ENCODE peak calls at places on chromosomes 2 and 18, in nine cellular contexts. L is neural crest cell, B is WTC11, D is B cell, P is prostate gland, H is psoas muscle, M is IMR-90, V is A549, J is K562. K is an unnamed sample.

GRCh38 chr2:46493241-46493970 is 14.0 kb downstream of the TMEM247 start:
- DNase-seq in L (no peak), B (no peak), D (no peak), P (no peak), H (no peak), M (peak), V (peak), J (no peak), K (no peak)

GRCh38 chr2:177211148-177211547 is 1.4 kb upstream of the HNRNPA3 start:
- DNase-seq in L (no peak), B (no peak), D (no peak), P (no peak), H (no peak), M (no peak), V (no peak), J (no peak), K (no peak)

GRCh38 chr18:58097127-58097906 is 53.3 kb downstream of the NEDD4L start:
- DNase-seq in L (no peak), B (no peak), D (no peak), P (no peak), H (no peak), M (peak), V (no peak), J (no peak), K (no peak)

GRCh38 chr2:97747285-97747684 is 33.9 kb downstream of the ZAP70 start:
- DNase-seq in L (no peak), B (no peak), D (no peak), P (no peak), H (no peak), M (no peak), V (no peak), J (no peak), K (no peak)

GRCh38 chr2:190477563-190478454 is 56.7 kb downstream of the NEMP2 start:
- DNase-seq in L (no peak), B (no peak), D (no peak), P (peak), H (no peak), M (peak), V (no peak), J (peak), K (no peak)

GRCh38 chr2:144323946-144324345 is 196.0 kb downstream of the ZEB2 start:
- DNase-seq in L (no peak), B (no peak), D (no peak), P (no peak), H (no peak), M (no peak), V (no peak), J (no peak), K (no peak)

GRCh38 chr2:28956415-28956826 is 24.7 kb upstream of the TOGARAM2 start:
- DNase-seq in L (peak), B (peak), D (peak), P (no peak), H (no peak), M (no peak), V (no peak), J (peak), K (peak)

GRCh38 chr2:197116306-197116879 is 189.9 kb upstream of the PGAP1 start:
- DNase-seq in L (no peak), B (no peak), D (no peak), P (no peak), H (no peak), M (no peak), V (no peak), J (no peak), K (no peak)

GRCh38 chr2:206217162-206217561 is 57.3 kb upstream of the ZDBF2 start:
- DNase-seq in L (peak), B (no peak), D (no peak), P (no peak), H (no peak), M (no peak), V (no peak), J (no peak), K (peak)

GRCh38 chr18:71398530-71398929 is 1109.7 kb downstream of the SOCS6 start:
- DNase-seq in L (peak), B (no peak), D (no peak), P (no peak), H (no peak), M (no peak), V (peak), J (no peak), K (peak)

GRCh38 chr2:189440947-189441708 is at the start of gene WDR75:
- DNase-seq in L (peak), B (peak), D (peak), P (peak), H (peak), M (peak), V (peak), J (peak), K (peak)

GRCh38 chr18:33440384-33441043 is at the start of gene CCDC178:
- DNase-seq in L (peak), B (peak), D (no peak), P (peak), H (peak), M (peak), V (no peak), J (peak), K (peak)

GRCh38 chr2:150296795-150297546 is 190.5 kb downstream of the RND3 start:
- DNase-seq in L (no peak), B (no peak), D (no peak), P (no peak), H (no peak), M (peak), V (peak), J (no peak), K (no peak)

GRCh38 chr2:171434671-171434980 is 600 bp downstream of the DCAF17 start:
- DNase-seq in L (no peak), B (peak), D (no peak), P (peak), H (no peak), M (no peak), V (no peak), J (peak), K (no peak)

GRCh38 chr18:53991805-53992204 is 232.7 kb downstream of the MBD2 start:
- DNase-seq in L (no peak), B (no peak), D (no peak), P (no peak), H (no peak), M (no peak), V (no peak), J (no peak), K (no peak)

GRCh38 chr2:206614825-206615224 is 27.5 kb upstream of the FAM237A start:
- DNase-seq in L (no peak), B (no peak), D (no peak), P (no peak), H (no peak), M (peak), V (peak), J (peak), K (no peak)

GRCh38 chr18:6976935-6977334 is 140.7 kb downstream of the LAMA1 start:
- DNase-seq in L (no peak), B (no peak), D (no peak), P (no peak), H (no peak), M (no peak), V (no peak), J (no peak), K (no peak)

GRCh38 chr2:189050110-189050712 is 76.0 kb downstream of the COL3A1 start:
- DNase-seq in L (no peak), B (no peak), D (no peak), P (no peak), H (no peak), M (no peak), V (no peak), J (no peak), K (no peak)

GRCh38 chr2:174633621-174633927 is 36.0 kb upstream of the WIPF1 start:
- DNase-seq in L (no peak), B (no peak), D (peak), P (no peak), H (no peak), M (no peak), V (no peak), J (no peak), K (no peak)

GRCh38 chr2:10972683-10973433 is 61.1 kb downstream of the KCNF1 start:
- DNase-seq in L (no peak), B (no peak), D (no peak), P (no peak), H (no peak), M (no peak), V (no peak), J (no peak), K (no peak)

GRCh38 chr2:67079729-67080128 is 317.4 kb upstream of the ETAA1 start:
- DNase-seq in L (no peak), B (no peak), D (no peak), P (no peak), H (no peak), M (no peak), V (no peak), J (no peak), K (no peak)

GRCh38 chr2:118473241-118473640 is 374.2 kb downstream of the EN1 start:
- DNase-seq in L (no peak), B (no peak), D (no peak), P (no peak), H (no peak), M (no peak), V (no peak), J (no peak), K (no peak)

GRCh38 chr18:55264108-55264507 is 304.8 kb upstream of the CCDC68 start:
- DNase-seq in L (no peak), B (no peak), D (no peak), P (peak), H (no peak), M (peak), V (no peak), J (no peak), K (no peak)

GRCh38 chr2:221176666-221177065 is 395.4 kb downstream of the EPHA4 start:
- DNase-seq in L (no peak), B (no peak), D (no peak), P (no peak), H (no peak), M (no peak), V (no peak), J (no peak), K (no peak)

GRCh38 chr2:182372661-182373060 is 54.2 kb downstream of the PDE1A start:
- DNase-seq in L (no peak), B (no peak), D (no peak), P (peak), H (no peak), M (peak), V (peak), J (no peak), K (no peak)

GRCh38 chr2:1593371-1594205 is 150.7 kb downstream of the PXDN start:
- DNase-seq in L (no peak), B (no peak), D (no peak), P (no peak), H (peak), M (peak), V (peak), J (no peak), K (peak)

GRCh38 chr2:200158586-200159365 is 147.7 kb upstream of the SPATS2L start:
- DNase-seq in L (no peak), B (no peak), D (no peak), P (no peak), H (no peak), M (no peak), V (no peak), J (no peak), K (no peak)

GRCh38 chr18:4636957-4637356 is 181.8 kb upstream of the DLGAP1 start:
- DNase-seq in L (no peak), B (no peak), D (no peak), P (no peak), H (peak), M (no peak), V (no peak), J (no peak), K (peak)

GRCh38 chr18:44098551-44099098 is 582.1 kb upstream of the SETBP1 start:
- DNase-seq in L (no peak), B (peak), D (peak), P (no peak), H (no peak), M (peak), V (peak), J (no peak), K (peak)

GRCh38 chr2:151338115-151338514 is 19.3 kb upstream of the TNFAIP6 start:
- DNase-seq in L (no peak), B (no peak), D (no peak), P (no peak), H (no peak), M (no peak), V (no peak), J (no peak), K (no peak)
- TF ChIP-seq CTCF in L (no peak), B (no peak), D (no peak), P (no peak), H (no peak), M (no peak), V (no peak), J (no peak), K (no peak)

GRCh38 chr2:20519309-20519708 is 72.4 kb downstream of the RHOB start:
- DNase-seq in L (no peak), B (no peak), D (no peak), P (no peak), H (peak), M (no peak), V (no peak), J (no peak), K (no peak)
- TF ChIP-seq CTCF in L (no peak), B (no peak), D (no peak), P (no peak), H (no peak), M (no peak), V (no peak), J (no peak), K (no peak)

GRCh38 chr18:79964330-79965118 is at the start of gene HSBP1L1:
- DNase-seq in L (peak), B (peak), D (peak), P (peak), H (peak), M (no peak), V (peak), J (no peak), K (peak)
- TF ChIP-seq CTCF in L (peak), B (no peak), D (peak), P (peak), H (peak), M (peak), V (peak), J (no peak), K (no peak)

DNA sequence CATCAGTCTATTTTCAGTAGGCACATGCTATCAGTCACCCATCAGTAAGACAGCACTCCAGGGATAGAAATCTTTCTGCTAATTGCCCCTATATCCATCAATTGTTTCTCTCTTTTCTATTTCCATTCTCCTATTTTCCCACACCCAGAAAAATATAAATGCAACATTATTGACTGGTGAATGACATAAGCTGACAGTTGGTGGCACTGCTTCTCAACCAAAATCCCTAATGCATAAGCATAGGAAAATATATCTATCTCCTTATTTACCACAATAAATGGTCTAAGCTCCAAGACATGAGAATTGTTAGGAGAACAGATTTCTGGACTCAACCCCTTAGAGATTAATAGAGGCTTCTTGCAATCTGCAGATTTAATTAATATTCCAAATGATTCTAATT is 64.0 kb upstream of the REG3A start:
- DNase-seq in L (no peak), B (no peak), D (no peak), P (no peak), H (no peak), M (no peak), V (no peak), J (no peak), K (no peak)
- TF ChIP-seq CTCF in L (no peak), B (no peak), D (no peak), P (no peak), H (no peak), M (no peak), V (no peak), J (peak), K (no peak)

GRCh38 chr2:219430633-219431615 is 3.7 kb upstream of the SPEG start:
- DNase-seq in L (no peak), B (no peak), D (no peak), P (no peak), H (peak), M (peak), V (peak), J (no peak), K (no peak)
- TF ChIP-seq CTCF in L (no peak), B (no peak), D (no peak), P (peak), H (peak), M (peak), V (peak), J (peak), K (no peak)

DNA sequence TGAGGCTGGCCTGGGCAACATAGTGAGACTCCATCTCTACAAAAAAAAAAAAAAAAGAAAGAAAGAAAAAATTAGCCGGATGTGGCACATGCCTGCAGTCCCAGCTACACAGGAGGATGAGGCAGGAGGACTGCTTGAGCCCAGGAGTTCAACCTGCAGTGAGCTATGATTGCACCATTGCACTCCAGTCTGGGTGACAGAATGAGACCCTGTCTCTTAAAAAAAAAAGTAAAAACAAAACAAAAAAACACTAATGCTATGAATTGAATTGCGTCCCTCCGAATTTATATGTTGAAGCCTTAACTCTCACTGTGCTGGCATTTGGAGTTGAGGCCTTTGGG is 19.9 kb downstream of the SLC38A11 start:
- DNase-seq in L (no peak), B (no peak), D (no peak), P (no peak), H (no peak), M (no peak), V (no peak), J (no peak), K (no peak)
- TF ChIP-seq CTCF in L (no peak), B (no peak), D (no peak), P (no peak), H (no peak), M (no peak), V (no peak), J (no peak), K (no peak)

DNA sequence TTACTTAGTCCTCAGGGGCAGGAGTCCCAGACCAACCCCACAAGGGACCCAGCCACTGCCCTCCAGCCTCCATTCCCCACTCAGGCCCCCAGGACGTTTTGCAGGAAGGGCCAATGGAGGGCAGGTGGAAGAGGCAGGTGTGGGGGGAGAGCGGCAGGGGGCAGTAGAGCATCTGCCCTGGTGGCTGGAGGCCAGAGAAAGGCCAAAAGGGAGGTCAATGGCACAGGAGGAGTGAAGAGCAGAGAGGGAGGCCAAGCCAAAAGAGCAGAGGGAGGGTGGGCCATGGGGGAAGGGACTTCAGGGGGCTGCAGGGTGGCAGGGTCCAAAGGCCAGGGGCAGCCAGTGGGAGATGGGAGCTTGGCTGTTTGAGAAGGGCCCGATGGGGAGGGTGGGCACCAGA is 17.3 kb upstream of the GPR55 start:
- DNase-seq in L (no peak), B (no peak), D (no peak), P (no peak), H (no peak), M (no peak), V (no peak), J (peak), K (no peak)
- TF ChIP-seq CTCF in L (no peak), B (no peak), D (no peak), P (no peak), H (no peak), M (no peak), V (no peak), J (peak), K (no peak)

K was measured in glutamatergic neuron.